ENCODE peak calls at places on chromosomes 1 and 21, in four cellular contexts. Z, M, I and U are unnamed samples. For H3K4me1, the result is how much of the 10 kb centered on the place peaks cover.

GRCh38 chr1:87334351-87335174 is 5.9 kb downstream of the LMO4 start:
- DNase-seq in Z (peak), M (no peak), I (peak), U (no peak)

GRCh38 chr1:219833214-219833816 is 95.0 kb downstream of the SLC30A10 start:
- DNase-seq in Z (no peak), M (no peak), I (no peak), U (no peak)

GRCh38 chr1:180533571-180533987 is 25.2 kb upstream of the OVAAL start:
- DNase-seq in Z (peak), M (no peak), I (peak), U (peak)

GRCh38 chr1:167936930-167937708 is at the start of gene MPC2:
- DNase-seq in Z (peak), M (peak), I (peak), U (peak)

GRCh38 chr1:169538998-169539871 is 47.0 kb downstream of the F5 start:
- DNase-seq in Z (peak), M (no peak), I (peak), U (no peak)

GRCh38 chr1:244353572-244354091 is 98.1 kb downstream of the ADSS2 start:
- DNase-seq in Z (peak), M (no peak), I (peak), U (no peak)

GRCh38 chr1:199122532-199123311 is 483.9 kb downstream of the PTPRC start:
- DNase-seq in Z (peak), M (no peak), I (no peak), U (no peak)

GRCh38 chr1:76179297-76179696 is 104.8 kb downstream of the ST6GALNAC3 start:
- DNase-seq in Z (no peak), M (no peak), I (no peak), U (no peak)

DNA sequence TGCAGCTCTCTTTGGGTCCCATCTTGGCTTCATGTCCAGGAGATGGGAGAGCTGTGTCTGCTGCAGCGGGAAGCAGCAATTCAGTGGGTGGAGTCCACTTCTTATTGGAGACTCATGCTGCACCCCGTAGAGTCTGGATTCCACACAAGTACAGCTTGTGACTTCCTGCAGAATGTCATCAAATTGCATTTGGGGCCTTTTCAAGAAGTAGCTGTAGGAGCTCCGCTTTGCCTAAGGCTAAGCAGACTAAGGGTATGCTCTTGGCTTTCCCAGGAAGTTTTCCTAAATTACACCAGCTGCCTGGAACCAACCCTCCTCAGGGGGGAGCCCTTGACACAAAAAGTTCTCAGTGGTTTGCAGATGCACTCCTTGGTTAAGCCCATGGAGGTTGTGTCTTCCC is 5.7 kb upstream of the MOB3C start:
- DNase-seq in Z (peak), M (no peak), I (no peak), U (no peak)
- H3K4me1 ChIP-seq in Z (under half), M (under half), I (under half), U (under half)

GRCh38 chr21:33685613-33686197 is 43.4 kb downstream of the ITSN1 start:
- DNase-seq in Z (peak), M (no peak), I (no peak), U (no peak)

GRCh38 chr21:33684923-33685560 is 42.7 kb downstream of the ITSN1 start:
- DNase-seq in Z (no peak), M (no peak), I (no peak), U (peak)

GRCh38 chr21:33682992-33683627 is 40.8 kb downstream of the ITSN1 start:
- DNase-seq in Z (peak), M (no peak), I (peak), U (no peak)

GRCh38 chr21:33686386-33686785 is 44.1 kb downstream of the ITSN1 start:
- DNase-seq in Z (no peak), M (no peak), I (no peak), U (no peak)

DNA sequence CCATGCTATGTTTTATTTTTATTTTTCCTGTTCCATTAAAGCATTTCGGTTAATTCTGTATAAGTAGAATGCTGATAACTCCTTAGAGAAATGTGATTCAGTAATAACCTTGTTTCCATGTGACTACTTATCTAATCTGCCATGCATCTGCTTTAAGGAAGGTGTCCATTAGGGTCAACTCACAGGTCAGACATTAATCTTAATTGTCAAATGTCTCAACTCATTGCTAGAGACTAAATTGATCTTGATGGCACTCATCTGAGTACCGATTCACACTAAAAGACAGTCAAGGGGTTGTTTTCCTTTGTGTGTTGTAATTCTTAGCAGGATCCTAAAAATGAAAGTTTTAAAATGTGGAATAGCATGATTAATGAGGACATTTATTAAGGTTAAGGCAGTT is 41.8 kb downstream of the ITSN1 start:
- DNase-seq in Z (no peak), M (no peak), I (no peak), U (no peak)
- H3K27ac ChIP-seq in Z (peak), M (no peak), I (peak), U (no peak)

GRCh38 chr21:16424331-16424749 is 694.6 kb downstream of the USP25 start:
- DNase-seq in Z (peak), M (no peak), I (no peak), U (no peak)
- H3K4me3 ChIP-seq in Z (peak), M (peak), I (no peak), U (no peak)

DNA sequence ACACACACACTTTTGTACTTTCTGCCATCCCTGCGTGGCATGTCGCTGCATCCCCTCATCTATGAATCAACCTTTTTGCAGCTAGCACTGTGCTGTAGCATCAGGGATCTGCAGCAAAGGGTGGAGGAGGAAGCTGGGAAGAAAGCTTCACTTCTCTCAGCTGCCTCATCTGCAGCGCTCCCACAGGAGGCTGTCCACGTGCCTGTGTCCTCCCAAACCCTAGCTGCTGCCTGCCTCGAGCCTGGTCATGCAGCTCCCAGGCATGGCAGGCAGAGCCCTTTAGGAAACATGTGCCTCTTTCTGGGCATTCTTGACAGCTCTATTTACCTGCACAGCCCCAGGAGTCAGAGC is 262.1 kb upstream of the SGIP1 start:
- DNase-seq in Z (peak), M (no peak), I (no peak), U (no peak)
- H3K4me1 ChIP-seq in Z (under half), M (half or more), I (under half), U (under half)

GRCh38 chr1:9303916-9304315 is 11.2 kb downstream of the SPSB1 start:
- DNase-seq in Z (no peak), M (no peak), I (no peak), U (no peak)
- H3K27ac ChIP-seq in Z (no peak), M (peak), I (no peak), U (no peak)